ENCODE peak calls at places on chromosomes 4 and X, in four cellular contexts. H is lower lobe of right lung, T is heart right ventricle, X is brain microvascular endothelial cell. L is an unnamed sample.

GRCh38 chrX:83509246-83509801 is 1.2 kb downstream of the POU3F4 start:
- DNase-seq in H (no peak), T (no peak), X (no peak), L (no peak)

GRCh38 chrX:38943120-38943519 is 141.9 kb downstream of the MID1IP1 start:
- DNase-seq in H (no peak), T (no peak), X (no peak), L (no peak)

GRCh38 chrX:140292961-140293360 is 211.9 kb downstream of the SOX3 start:
- DNase-seq in H (no peak), T (no peak), X (no peak), L (no peak)

GRCh38 chr4:82797048-82797590 is 1.5 kb downstream of the SCD5 start:
- DNase-seq in H (no peak), T (no peak), X (no peak), L (no peak)

GRCh38 chr4:106746451-106746850 is 289.7 kb downstream of the DKK2 start:
- DNase-seq in H (no peak), T (no peak), X (peak; percentile 6), L (no peak)

GRCh38 chrX:1464282-1465131 is 11.8 kb upstream of the ASMTL start:
- DNase-seq in H (peak; percentile 22), T (no peak), X (no peak), L (peak; percentile 35)

GRCh38 chrX:35800479-35800878 is 2.3 kb downstream of the MAGEB16 start:
- DNase-seq in H (no peak), T (no peak), X (no peak), L (no peak)

GRCh38 chr4:37450309-37450708 is 205.8 kb downstream of the NWD2 start:
- DNase-seq in H (no peak), T (no peak), X (no peak), L (no peak)

GRCh38 chrX:31633349-31633748 is 561.5 kb upstream of the FTHL17 start:
- DNase-seq in H (no peak), T (no peak), X (no peak), L (no peak)

GRCh38 chrX:10519278-10519677 is 101.1 kb downstream of the MID1 start:
- DNase-seq in H (no peak), T (no peak), X (no peak), L (no peak)
- H3K27ac ChIP-seq in H (no peak overlapping the region), T (no peak overlapping the region), X (no peak overlapping the region), L (no peak overlapping the region)

GRCh38 chr4:145011636-145012035 is 86.4 kb downstream of the ANAPC10 start:
- DNase-seq in H (no peak), T (no peak), X (no peak), L (no peak)
- H3K27ac ChIP-seq in H (no peak overlapping the region), T (no peak overlapping the region), X (no peak overlapping the region), L (no peak overlapping the region)

DNA sequence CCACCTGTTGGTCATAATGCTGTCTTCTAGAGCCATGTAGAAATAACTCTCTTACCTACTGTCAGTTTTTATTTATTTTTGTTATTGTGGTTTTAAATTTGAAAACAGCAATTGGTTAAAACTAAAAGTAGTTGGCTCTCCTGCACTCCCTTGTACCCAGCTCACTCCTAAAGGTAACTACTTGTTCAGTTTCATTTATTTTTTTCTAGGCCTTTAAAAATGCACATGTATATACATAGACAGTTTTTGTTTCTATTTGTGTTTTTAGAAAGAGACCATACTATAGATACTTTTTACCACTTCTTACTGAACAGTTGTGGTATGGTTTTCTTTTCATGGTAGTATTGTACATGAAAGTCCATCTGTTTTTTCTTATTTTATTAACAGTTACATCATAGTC is 16.8 kb downstream of the SMAD1 start:
- DNase-seq in H (no peak), T (no peak), X (no peak), L (no peak)
- H3K27ac ChIP-seq in H (no peak overlapping the region), T (no peak overlapping the region), X (no peak overlapping the region), L (no peak overlapping the region)

GRCh38 chr4:117326091-117326490 is 240.7 kb upstream of the TRAM1L1 start:
- DNase-seq in H (no peak), T (no peak), X (no peak), L (no peak)
- H3K27ac ChIP-seq in H (no peak overlapping the region), T (no peak overlapping the region), X (peak overlapping the region; percentile 71), L (peak overlapping the region; percentile 79)

GRCh38 chr4:101785476-101785875 is 5.1 kb upstream of the BANK1 start:
- DNase-seq in H (no peak), T (no peak), X (no peak), L (no peak)
- H3K27ac ChIP-seq in H (no peak overlapping the region), T (no peak overlapping the region), X (no peak overlapping the region), L (no peak overlapping the region)

GRCh38 chr4:137623013-137623412 is 90.7 kb upstream of the PCDH18 start:
- DNase-seq in H (no peak), T (no peak), X (no peak), L (no peak)
- H3K27ac ChIP-seq in H (no peak overlapping the region), T (no peak overlapping the region), X (no peak overlapping the region), L (no peak overlapping the region)

DNA sequence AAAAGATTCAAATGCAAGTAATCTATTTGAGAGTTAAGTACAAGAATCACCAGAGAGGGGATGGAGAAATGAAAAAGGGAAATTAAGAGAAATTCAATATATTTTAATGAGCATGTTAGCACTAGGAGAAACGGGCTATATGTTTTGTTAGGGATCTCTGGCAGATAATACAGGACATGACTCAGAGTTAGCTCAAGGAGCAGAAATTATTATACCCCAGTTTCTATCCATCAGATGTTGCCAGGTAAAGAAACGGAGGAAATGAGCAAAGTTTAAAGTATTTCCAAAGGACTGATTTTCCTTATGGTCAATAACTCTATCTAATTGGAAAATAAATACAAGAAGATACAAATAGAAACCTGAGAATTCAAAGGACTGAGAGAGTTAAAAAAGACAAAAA is 867.6 kb downstream of the TRAM1L1 start:
- DNase-seq in H (no peak), T (no peak), X (no peak), L (no peak)
- H3K27ac ChIP-seq in H (no peak overlapping the region), T (no peak overlapping the region), X (no peak overlapping the region), L (no peak overlapping the region)

GRCh38 chr4:62415256-62415655 is 1215.1 kb downstream of the ADGRL3 start:
- DNase-seq in H (no peak), T (no peak), X (no peak), L (no peak)
- H3K27ac ChIP-seq in H (no peak overlapping the region), T (no peak overlapping the region), X (no peak overlapping the region), L (no peak overlapping the region)